ENCODE peak calls at places on chromosomes 3 and 15, in six cellular contexts. E, F, B, A, Y and D are unnamed samples.

GRCh38 chr3:10992946-10993728 is 589 bp downstream of the SLC6A1 start:
- DNase-seq in E (no peak), F (peak; percentile 53), B (no peak), A (no peak), Y (no peak), D (no peak)

GRCh38 chr15:70703483-70703882 is 59.9 kb downstream of the UACA start:
- DNase-seq in E (no peak), F (peak; percentile 41), B (no peak), A (no peak), Y (no peak), D (no peak)

GRCh38 chr3:51988286-51989146 is 5.2 kb downstream of the ACY1 start:
- DNase-seq in E (no peak), F (no peak), B (no peak), A (no peak), Y (no peak), D (no peak)

GRCh38 chr15:81029416-81030367 is 29.0 kb downstream of the TLNRD1 start:
- DNase-seq in E (no peak), F (no peak), B (no peak), A (no peak), Y (no peak), D (no peak)

GRCh38 chr3:179768080-179768479 is 115.2 kb downstream of the USP13 start:
- DNase-seq in E (no peak), F (peak; percentile 82), B (no peak), A (no peak), Y (no peak), D (no peak)

GRCh38 chr3:159829056-159829995 is 159.3 kb upstream of the IL12A start:
- DNase-seq in E (no peak), F (no peak), B (no peak), A (no peak), Y (peak; percentile 65), D (peak; percentile 91)

GRCh38 chr15:66841953-66842681 is 140.1 kb downstream of the SMAD6 start:
- DNase-seq in E (no peak), F (peak; percentile 67), B (no peak), A (peak; percentile 91), Y (peak; percentile 47), D (peak; percentile 95)

GRCh38 chr15:56906766-56907165 is 11.7 kb upstream of the TCF12 start:
- DNase-seq in E (no peak), F (no peak), B (no peak), A (no peak), Y (no peak), D (no peak)

GRCh38 chr3:196093271-196094111 is 11.6 kb upstream of the TFRC start:
- DNase-seq in E (no peak), F (no peak), B (no peak), A (peak; percentile 61), Y (no peak), D (no peak)

GRCh38 chr15:35130245-35130644 is 45.1 kb upstream of the NANOGP8 start:
- DNase-seq in E (no peak), F (no peak), B (no peak), A (no peak), Y (no peak), D (no peak)

GRCh38 chr3:25424238-25425013 is 3.6 kb upstream of the RARB start:
- DNase-seq in E (no peak), F (no peak), B (no peak), A (no peak), Y (no peak), D (no peak)

GRCh38 chr15:77017761-77018720 is 23.1 kb downstream of the PSTPIP1 start:
- DNase-seq in E (no peak), F (no peak), B (no peak), A (peak; percentile 58), Y (no peak), D (no peak)

GRCh38 chr3:63768415-63768814 is 50.7 kb upstream of the C3orf49 start:
- DNase-seq in E (no peak), F (no peak), B (no peak), A (no peak), Y (no peak), D (no peak)

GRCh38 chr3:197700095-197700494 is 36.6 kb downstream of the RUBCN start:
- DNase-seq in E (no peak), F (no peak), B (no peak), A (no peak), Y (no peak), D (no peak)
- H3K36me3 ChIP-seq in E (peaks cover 60% of the 10 kb centered on the region), F (peaks cover 3% of the 10 kb centered on the region), B (peaks cover 6% of the 10 kb centered on the region), A (peaks cover 4% of the 10 kb centered on the region), Y (peaks cover 9% of the 10 kb centered on the region), D (peaks cover 93% of the 10 kb centered on the region)

GRCh38 chr15:36550650-36551049 is 28.8 kb upstream of the CDIN1 start:
- DNase-seq in E (no peak), F (peak; percentile 17), B (no peak), A (no peak), Y (no peak), D (no peak)

GRCh38 chr15:36545451-36545992 is 33.9 kb upstream of the CDIN1 start:
- DNase-seq in E (no peak), F (peak; percentile 67), B (no peak), A (no peak), Y (no peak), D (no peak)

GRCh38 chr15:36544518-36545383 is 34.7 kb upstream of the CDIN1 start:
- DNase-seq in E (no peak), F (peak; percentile 85), B (no peak), A (no peak), Y (no peak), D (no peak)
- H3K4me3 ChIP-seq in E (no peak overlapping the region), F (peak overlapping the region; percentile 20), B (no peak overlapping the region), A (no peak overlapping the region), Y (no peak overlapping the region), D (no peak overlapping the region)

GRCh38 chr3:112926000-112926399 is 48.9 kb downstream of the CD200R1 start:
- DNase-seq in E (no peak), F (no peak), B (no peak), A (no peak), Y (no peak), D (no peak)
- TF ChIP-seq POLR2AphosphoS5 in E (no peak), F (no peak), B (no peak), A (no peak), Y (no peak), D (no peak)

DNA sequence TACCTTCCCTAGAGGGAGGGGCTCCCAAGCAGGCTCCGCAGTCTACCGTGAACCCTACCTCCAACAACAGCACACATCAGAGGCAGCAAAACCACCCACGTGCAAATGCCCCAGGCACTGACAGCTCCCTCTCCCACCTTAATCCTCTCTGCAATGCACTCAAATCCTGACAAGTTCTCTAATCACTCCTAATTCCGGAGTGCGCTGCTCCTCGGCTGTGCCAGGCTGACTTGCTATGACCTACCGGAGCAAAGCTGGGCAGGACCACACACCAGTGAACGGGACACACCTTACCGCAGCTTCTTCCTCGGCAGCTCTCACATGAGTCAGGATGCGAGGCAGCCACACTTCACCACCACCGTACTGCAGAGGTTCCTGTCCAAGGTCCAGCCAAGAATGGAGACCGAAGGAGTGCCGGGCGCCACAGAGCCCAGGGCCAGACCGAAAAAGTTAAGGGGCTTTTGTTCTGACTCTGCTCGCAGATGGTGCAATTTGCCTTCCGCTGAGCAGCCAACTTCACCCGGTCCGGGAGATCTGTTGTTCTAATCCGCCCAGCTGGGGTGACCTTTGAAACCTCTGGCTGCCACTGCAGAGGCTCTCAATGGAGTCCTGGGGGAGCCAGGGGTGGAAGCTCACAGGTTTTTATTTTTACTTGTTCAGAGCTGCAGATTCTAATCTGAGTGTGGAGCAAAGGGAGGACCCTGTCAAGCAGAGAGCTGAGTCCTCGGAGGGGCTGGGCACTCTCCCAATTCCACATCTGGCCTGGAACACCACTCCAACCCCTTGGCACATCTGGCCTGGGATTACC is 84.4 kb downstream of the MYLK start:
- DNase-seq in E (no peak), F (no peak), B (no peak), A (no peak), Y (no peak), D (no peak)
- H3K36me3 ChIP-seq in E (no peaks in the 10 kb centered on the region), F (no peaks in the 10 kb centered on the region), B (no peaks in the 10 kb centered on the region), A (no peaks in the 10 kb centered on the region), Y (no peaks in the 10 kb centered on the region), D (no peaks in the 10 kb centered on the region)